ENCODE peak calls at places on chromosomes 11 and 22, in four cellular contexts. P is activated CD8-positive, alpha-beta T cell treated with anti-CD3 and anti-CD28 coated beads for 36 hours; X is GM20000; V is stimulated activated CD8-positive, alpha-beta memory T cell treated with anti-CD3 and anti-CD28 coated beads, Interleukin-2, amount 100 ng/mL, for 1 hour. I is an unnamed sample.

GRCh38 chr11:16815047-16815767 is 76.8 kb downstream of the C11orf58 start:
- DNase-seq in P (no peak), X (no peak), V (no peak), I (no peak)

GRCh38 chr11:76266269-76266668 is 60.0 kb upstream of the WNT11 start:
- DNase-seq in P (no peak), X (no peak), V (no peak), I (no peak)

GRCh38 chr11:72072348-72072747 is 8.0 kb downstream of the NUMA1 start:
- DNase-seq in P (peak), X (no peak), V (no peak), I (no peak)

GRCh38 chr11:133832096-133833081 is 12.9 kb downstream of the SPATA19 start:
- DNase-seq in P (no peak), X (no peak), V (no peak), I (no peak)

GRCh38 chr11:9895016-9895415 is 231.1 kb downstream of the SWAP70 start:
- DNase-seq in P (no peak), X (no peak), V (no peak), I (no peak)

GRCh38 chr11:122559734-122560382 is 95.7 kb upstream of the UBASH3B start:
- DNase-seq in P (peak), X (no peak), V (no peak), I (no peak)

GRCh38 chr11:76614471-76615183 is 55.9 kb downstream of the LRRC32 start:
- DNase-seq in P (no peak), X (no peak), V (no peak), I (no peak)

GRCh38 chr11:72864692-72865655 is 50.8 kb downstream of the ATG16L2 start:
- DNase-seq in P (no peak), X (no peak), V (no peak), I (no peak)

GRCh38 chr22:38413085-38414008 is 41.7 kb downstream of the KCNJ4 start:
- DNase-seq in P (no peak), X (no peak), V (no peak), I (no peak)

GRCh38 chr11:35404397-35404775 is 15.0 kb downstream of the SLC1A2 start:
- DNase-seq in P (peak), X (peak), V (no peak), I (no peak)

GRCh38 chr22:30892731-30893221 is 75.8 kb downstream of the MORC2 start:
- DNase-seq in P (no peak), X (no peak), V (no peak), I (no peak)

GRCh38 chr11:68798221-68798813 is 43.4 kb downstream of the CPT1A start:
- DNase-seq in P (peak), X (no peak), V (peak), I (no peak)

GRCh38 chr11:17585911-17586695 is 39.0 kb downstream of the OTOG start:
- DNase-seq in P (no peak), X (no peak), V (no peak), I (no peak)

GRCh38 chr22:23313791-23314567 is 133.7 kb downstream of the BCR start:
- DNase-seq in P (no peak), X (no peak), V (no peak), I (no peak)

GRCh38 chr11:70569996-70570692 is 171.8 kb downstream of the CTTN start:
- DNase-seq in P (no peak), X (no peak), V (no peak), I (no peak)

GRCh38 chr11:28346209-28346608 is 238.0 kb downstream of the METTL15 start:
- DNase-seq in P (no peak), X (no peak), V (no peak), I (no peak)

GRCh38 chr11:924406-925157 is 1.1 kb upstream of the AP2A2 start:
- DNase-seq in P (no peak), X (no peak), V (no peak), I (no peak)

GRCh38 chr11:134024420-134025085 is 44.3 kb upstream of the JAM3 start:
- DNase-seq in P (peak), X (no peak), V (no peak), I (no peak)

I was measured in GM12878.